ENCODE peak calls at places on chromosomes 6 and 20, in seven cellular contexts. K is HCT116, W is PC-3, G is hepatocyte, N is SK-N-SH, X is neural progenitor cell, R is MM.1S. D is an unnamed sample.

GRCh38 chr6:143271024-143271423 is 179.5 kb downstream of the ADAT2 start:
- DNase-seq in K (no peak), W (peak; percentile 78), G (peak; percentile 36), N (peak; percentile 67), X (no peak), R (no peak), D (peak; percentile 92)

GRCh38 chr6:149766156-149766768 is 16.7 kb downstream of the PCMT1 start:
- DNase-seq in K (no peak), W (peak; percentile 51), G (no peak), N (no peak), X (no peak), R (no peak), D (peak; percentile 37)

GRCh38 chr20:36542019-36542488 is 735 bp downstream of the MYL9 start:
- DNase-seq in K (peak; percentile 33), W (peak; percentile 16), G (peak; percentile 58), N (peak; percentile 55), X (peak; percentile 72), R (no peak), D (peak; percentile 80)

GRCh38 chr6:35463292-35463691 is 4.9 kb upstream of the RPL10A start:
- DNase-seq in K (no peak), W (no peak), G (no peak), N (no peak), X (no peak), R (no peak), D (no peak)

GRCh38 chr20:23629542-23630391 is 8.0 kb downstream of the CST3 start:
- DNase-seq in K (no peak), W (no peak), G (peak; percentile 15), N (no peak), X (no peak), R (no peak), D (no peak)

GRCh38 chr6:86938814-86939213 is 1.5 kb downstream of the HTR1E start:
- DNase-seq in K (no peak), W (no peak), G (no peak), N (no peak), X (no peak), R (no peak), D (no peak)

GRCh38 chr6:143721642-143722041 is 43.9 kb downstream of the PHACTR2 start:
- DNase-seq in K (no peak), W (peak; percentile 26), G (no peak), N (no peak), X (no peak), R (no peak), D (no peak)

GRCh38 chr20:56716806-56717205 is 87.7 kb downstream of the TFAP2C start:
- DNase-seq in K (no peak), W (no peak), G (no peak), N (no peak), X (no peak), R (no peak), D (no peak)

GRCh38 chr6:96394727-96395126 is 126.9 kb upstream of the UFL1 start:
- DNase-seq in K (peak; percentile 23), W (peak; percentile 43), G (peak; percentile 19), N (peak; percentile 26), X (peak; percentile 29), R (peak; percentile 27), D (no peak)

GRCh38 chr20:6708010-6708409 is 59.5 kb upstream of the BMP2 start:
- DNase-seq in K (no peak), W (peak; percentile 76), G (peak; percentile 72), N (no peak), X (peak; percentile 41), R (no peak), D (peak; percentile 60)

GRCh38 chr6:170227521-170227983 is 63.3 kb downstream of the DLL1 start:
- DNase-seq in K (no peak), W (peak; percentile 8), G (no peak), N (peak; percentile 58), X (no peak), R (no peak), D (no peak)
- H3K9me3 ChIP-seq in K (no peaks in the 10 kb centered on the region), W (no peaks in the 10 kb centered on the region), G (no peaks in the 10 kb centered on the region), N (no peaks in the 10 kb centered on the region), X (no peaks in the 10 kb centered on the region), R (no peaks in the 10 kb centered on the region), D (no peaks in the 10 kb centered on the region)

GRCh38 chr6:79031821-79032590 is 46.0 kb downstream of the PHIP start:
- DNase-seq in K (no peak), W (no peak), G (no peak), N (no peak), X (no peak), R (no peak), D (peak; percentile 76)
- H3K27me3 ChIP-seq in K (no peaks in the 10 kb centered on the region), W (no peaks in the 10 kb centered on the region), G (no peaks in the 10 kb centered on the region), N (no peaks in the 10 kb centered on the region), X (no peaks in the 10 kb centered on the region), R (no peaks in the 10 kb centered on the region), D (no peaks in the 10 kb centered on the region)

DNA sequence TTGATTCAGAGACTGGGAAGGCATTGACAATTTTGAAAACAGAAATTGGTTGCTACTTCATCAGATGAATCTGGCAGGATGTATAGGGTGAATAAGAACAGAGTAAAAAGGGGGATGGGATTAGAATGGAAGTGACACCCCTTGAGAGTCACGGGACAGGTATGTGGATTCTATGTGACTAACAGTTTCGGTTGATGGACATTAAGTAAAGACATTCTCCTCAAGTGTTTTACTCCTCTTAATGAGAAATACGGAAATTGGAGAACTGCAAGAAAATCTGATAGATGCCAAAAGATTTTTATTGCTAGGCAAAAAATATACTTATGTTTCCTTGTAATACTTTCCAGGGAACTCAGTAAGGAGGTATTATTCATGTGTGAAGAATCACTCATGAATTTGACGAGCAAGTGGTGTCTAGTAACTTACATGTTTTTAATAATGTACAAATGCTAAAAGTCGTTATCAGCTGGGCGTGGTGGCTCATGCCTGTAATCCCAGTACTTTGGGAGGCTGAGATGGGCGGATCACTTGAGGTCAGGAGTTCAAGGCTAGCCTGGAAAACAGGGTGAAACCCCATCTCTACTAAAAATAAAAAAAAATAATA is 135.8 kb downstream of the KIF16B start:
- DNase-seq in K (no peak), W (peak; percentile 82), G (no peak), N (no peak), X (no peak), R (no peak), D (no peak)
- TF ChIP-seq EZH2phosphoT487 in K (no peak), W (no peak), G (no peak), N (no peak), X (no peak), R (no peak), D (no peak)

GRCh38 chr6:28789553-28790083 is 134.2 kb downstream of the TRIM27 start:
- DNase-seq in K (peak; percentile 68), W (peak; percentile 85), G (peak; percentile 53), N (no peak), X (peak; percentile 54), R (no peak), D (peak; percentile 71)

GRCh38 chr6:28785962-28786679 is 137.7 kb downstream of the TRIM27 start:
- DNase-seq in K (no peak), W (no peak), G (no peak), N (no peak), X (no peak), R (no peak), D (no peak)

GRCh38 chr6:28794175-28795002 is 129.4 kb downstream of the TRIM27 start:
- DNase-seq in K (no peak), W (peak; percentile 52), G (peak; percentile 67), N (no peak), X (peak; percentile 87), R (no peak), D (peak; percentile 88)

GRCh38 chr6:28791002-28791383 is 132.8 kb downstream of the TRIM27 start:
- DNase-seq in K (no peak), W (no peak), G (no peak), N (no peak), X (no peak), R (no peak), D (no peak)
- H3K9me3 ChIP-seq in K (no peaks in the 10 kb centered on the region), W (no peaks in the 10 kb centered on the region), G (no peaks in the 10 kb centered on the region), N (no peaks in the 10 kb centered on the region), X (no peaks in the 10 kb centered on the region), R (no peaks in the 10 kb centered on the region), D (no peaks in the 10 kb centered on the region)

DNA sequence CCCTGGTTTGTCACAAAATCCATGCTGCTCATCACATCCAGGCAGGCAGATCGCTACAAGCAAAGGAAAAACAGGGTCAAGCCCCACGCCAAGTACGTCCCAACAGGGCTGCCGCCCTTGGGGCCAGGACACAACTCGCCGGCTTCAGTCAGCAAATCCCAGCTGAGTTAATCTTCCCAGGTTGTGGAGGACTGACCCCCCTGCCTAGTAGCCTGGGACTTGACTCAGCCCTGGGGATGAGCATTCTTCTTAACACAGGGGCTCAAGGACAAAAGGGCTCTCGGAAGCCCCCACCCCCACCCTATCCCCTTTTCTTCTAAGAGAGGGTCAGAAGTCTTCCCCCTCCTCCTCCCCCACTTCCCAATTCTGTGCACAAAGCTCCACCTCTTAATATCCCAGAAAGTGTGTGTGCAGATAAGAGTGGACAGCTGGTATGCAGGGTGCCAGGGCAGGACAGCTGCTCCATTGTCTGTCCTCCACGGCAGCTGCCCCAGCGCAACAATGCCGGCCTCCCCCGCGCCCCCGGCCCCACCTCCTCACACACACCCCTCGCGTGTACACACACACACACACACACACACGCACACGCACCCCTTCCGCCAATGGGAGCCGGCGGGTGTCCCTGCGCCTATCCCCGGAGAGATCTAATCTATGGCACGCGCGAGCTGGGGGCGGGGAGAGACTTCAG is 4.5 kb downstream of the DLL1 start:
- DNase-seq in K (no peak), W (no peak), G (peak; percentile 66), N (peak; percentile 70), X (peak; percentile 82), R (no peak), D (no peak)
- H3K27me3 ChIP-seq in K (no peaks in the 10 kb centered on the region), W (peaks cover 13% of the 10 kb centered on the region), G (peaks cover 52% of the 10 kb centered on the region), N (peaks cover 44% of the 10 kb centered on the region), X (peaks cover 59% of the 10 kb centered on the region), R (peaks cover 35% of the 10 kb centered on the region), D (peaks cover 7% of the 10 kb centered on the region)